ENCODE peak calls at places on chromosomes 3 and 15, in seven cellular contexts. H is A549; T is body of pancreas; X is pancreas; Z is psoas muscle; J is CD8-positive, alpha-beta T cell; O is PC-9. I is an unnamed sample.

GRCh38 chr3:181521831-181522230 is 189.9 kb upstream of the SOX2 start:
- DNase-seq in H (no peak), T (no peak), X (no peak), Z (no peak), J (no peak), O (no peak), I (no peak)

GRCh38 chr3:71724584-71725278 is 471 bp downstream of the EIF4E3 start:
- DNase-seq in H (peak), T (peak), X (peak), Z (peak), J (peak), O (peak), I (no peak)

GRCh38 chr15:80695099-80695910 is at the start of gene ABHD17C:
- DNase-seq in H (peak), T (peak), X (peak), Z (peak), J (peak), O (peak), I (no peak)

GRCh38 chr3:14440531-14441239 is 38.3 kb downstream of the SLC6A6 start:
- DNase-seq in H (no peak), T (no peak), X (no peak), Z (no peak), J (no peak), O (peak), I (no peak)

GRCh38 chr3:123741058-123741511 is 143.0 kb downstream of the MYLK start:
- DNase-seq in H (no peak), T (no peak), X (no peak), Z (no peak), J (no peak), O (no peak), I (no peak)

GRCh38 chr3:83928391-83928790 is 1030.4 kb upstream of the CADM2 start:
- DNase-seq in H (no peak), T (no peak), X (no peak), Z (no peak), J (no peak), O (no peak), I (peak)

GRCh38 chr3:106339551-106339950 is 470.7 kb upstream of the CBLB start:
- DNase-seq in H (no peak), T (no peak), X (no peak), Z (no peak), J (no peak), O (no peak), I (no peak)

GRCh38 chr3:19994796-19995195 is 17.3 kb downstream of the PP2D1 start:
- DNase-seq in H (no peak), T (no peak), X (no peak), Z (no peak), J (no peak), O (no peak), I (no peak)

GRCh38 chr15:47718474-47719440 is 1.5 kb downstream of the SEMA6D start:
- DNase-seq in H (no peak), T (peak), X (no peak), Z (peak), J (no peak), O (no peak), I (no peak)

GRCh38 chr15:52020253-52021085 is 1.4 kb downstream of the MAPK6 start:
- DNase-seq in H (no peak), T (no peak), X (peak), Z (no peak), J (no peak), O (peak), I (peak)

GRCh38 chr3:54876694-54877093 is 51.2 kb downstream of the LRTM1 start:
- DNase-seq in H (no peak), T (no peak), X (no peak), Z (no peak), J (no peak), O (no peak), I (no peak)

GRCh38 chr3:64915778-64916177 is 228.0 kb upstream of the ADAMTS9 start:
- DNase-seq in H (no peak), T (no peak), X (no peak), Z (no peak), J (no peak), O (no peak), I (no peak)

GRCh38 chr3:15387171-15387581 is 40.2 kb downstream of the METTL6 start:
- DNase-seq in H (no peak), T (no peak), X (no peak), Z (no peak), J (no peak), O (peak), I (no peak)

GRCh38 chr15:78006567-78007205 is 70.8 kb downstream of the TBC1D2B start:
- DNase-seq in H (no peak), T (peak), X (peak), Z (peak), J (no peak), O (no peak), I (peak)

GRCh38 chr15:29135266-29135665 is 134.4 kb downstream of the NSMCE3 start:
- DNase-seq in H (no peak), T (no peak), X (no peak), Z (no peak), J (no peak), O (no peak), I (no peak)

GRCh38 chr3:51686512-51687215 is 15.6 kb downstream of the TEX264 start:
- DNase-seq in H (no peak), T (peak), X (no peak), Z (peak), J (peak), O (no peak), I (no peak)

GRCh38 chr3:39447637-39448483 is 19.6 kb upstream of the MOBP start:
- DNase-seq in H (peak), T (peak), X (peak), Z (no peak), J (peak), O (peak), I (peak)

GRCh38 chr3:195094211-195094921 is 176.6 kb downstream of the XXYLT1 start:
- DNase-seq in H (no peak), T (no peak), X (no peak), Z (peak), J (no peak), O (no peak), I (no peak)

GRCh38 chr3:143121240-143122088 is 1.9 kb downstream of the CHST2 start:
- DNase-seq in H (peak), T (peak), X (peak), Z (peak), J (peak), O (no peak), I (no peak)

GRCh38 chr3:185455860-185456259 is 43.0 kb downstream of the TMEM41A start:
- DNase-seq in H (no peak), T (no peak), X (no peak), Z (no peak), J (no peak), O (no peak), I (no peak)

GRCh38 chr15:27358751-27359434 is 387.9 kb downstream of the GABRG3 start:
- DNase-seq in H (no peak), T (peak), X (no peak), Z (no peak), J (no peak), O (peak), I (no peak)

GRCh38 chr15:27509014-27509413 is 538.0 kb downstream of the GABRG3 start:
- DNase-seq in H (no peak), T (no peak), X (no peak), Z (no peak), J (no peak), O (no peak), I (no peak)

GRCh38 chr3:13484861-13485590 is 4.9 kb downstream of the HDAC11 start:
- DNase-seq in H (no peak), T (peak), X (peak), Z (peak), J (no peak), O (peak), I (peak)

GRCh38 chr3:13525827-13526625 is 22.9 kb upstream of the FBLN2 start:
- DNase-seq in H (no peak), T (no peak), X (no peak), Z (peak), J (no peak), O (no peak), I (no peak)

GRCh38 chr15:77866186-77866585 is 211.3 kb downstream of the TBC1D2B start:
- DNase-seq in H (no peak), T (no peak), X (no peak), Z (peak), J (no peak), O (no peak), I (no peak)

GRCh38 chr3:52777959-52778805 is 783 bp downstream of the ITIH1 start:
- DNase-seq in H (no peak), T (no peak), X (no peak), Z (no peak), J (no peak), O (no peak), I (no peak)

GRCh38 chr15:86751116-86751515 is 671.4 kb downstream of the AGBL1 start:
- DNase-seq in H (no peak), T (no peak), X (no peak), Z (no peak), J (no peak), O (no peak), I (no peak)

GRCh38 chr15:80777137-80777536 is 2.0 kb upstream of the CEMIP start:
- DNase-seq in H (no peak), T (no peak), X (no peak), Z (no peak), J (no peak), O (peak), I (no peak)

GRCh38 chr3:40190056-40190455 is 119.5 kb upstream of the EIF1B start:
- DNase-seq in H (no peak), T (no peak), X (no peak), Z (no peak), J (no peak), O (no peak), I (no peak)

GRCh38 chr3:191329654-191330308 is 545 bp downstream of the UTS2B start:
- DNase-seq in H (no peak), T (peak), X (peak), Z (peak), J (no peak), O (peak), I (no peak)

GRCh38 chr3:148366743-148367410 is 330.8 kb upstream of the AGTR1 start:
- DNase-seq in H (peak), T (no peak), X (no peak), Z (no peak), J (no peak), O (no peak), I (no peak)

GRCh38 chr3:151169700-151170224 is 33.3 kb downstream of the GPR171 start:
- DNase-seq in H (no peak), T (peak), X (peak), Z (peak), J (no peak), O (no peak), I (no peak)

GRCh38 chr3:51941447-51941797 is 282 bp downstream of the RRP9 start:
- DNase-seq in H (no peak), T (no peak), X (no peak), Z (no peak), J (no peak), O (no peak), I (no peak)

GRCh38 chr3:18645603-18646002 is 220.5 kb upstream of the SATB1 start:
- DNase-seq in H (no peak), T (no peak), X (no peak), Z (no peak), J (no peak), O (no peak), I (no peak)

GRCh38 chr3:24196526-24196925 is 251.4 kb downstream of the NR1D2 start:
- DNase-seq in H (no peak), T (no peak), X (no peak), Z (no peak), J (no peak), O (no peak), I (no peak)

GRCh38 chr15:63198752-63199250 is 9.4 kb downstream of the RAB8B start:
- DNase-seq in H (no peak), T (no peak), X (no peak), Z (no peak), J (no peak), O (no peak), I (no peak)

GRCh38 chr3:78322780-78323179 is 1282.9 kb downstream of the ROBO2 start:
- DNase-seq in H (no peak), T (no peak), X (no peak), Z (no peak), J (no peak), O (no peak), I (no peak)

GRCh38 chr3:184737641-184738518 is 26.0 kb upstream of the MAGEF1 start:
- DNase-seq in H (no peak), T (no peak), X (no peak), Z (no peak), J (no peak), O (peak), I (no peak)

GRCh38 chr3:66889758-66890576 is 108.1 kb upstream of the KBTBD8 start:
- DNase-seq in H (no peak), T (no peak), X (no peak), Z (no peak), J (no peak), O (no peak), I (no peak)
- TF ChIP-seq CTCF in H (no peak), T (no peak), X (no peak), Z (no peak), J (no peak), O (no peak), I (no peak)

GRCh38 chr15:37135225-37135624 is 34.9 kb upstream of the MEIS2 start:
- DNase-seq in H (no peak), T (no peak), X (no peak), Z (no peak), J (no peak), O (no peak), I (no peak)

GRCh38 chr15:37132826-37133417 is 32.6 kb upstream of the MEIS2 start:
- DNase-seq in H (no peak), T (no peak), X (no peak), Z (no peak), J (no peak), O (no peak), I (no peak)

GRCh38 chr15:37134699-37135131 is 34.4 kb upstream of the MEIS2 start:
- DNase-seq in H (peak), T (peak), X (no peak), Z (no peak), J (no peak), O (no peak), I (no peak)

GRCh38 chr15:37134244-37134643 is 33.9 kb upstream of the MEIS2 start:
- DNase-seq in H (no peak), T (no peak), X (no peak), Z (no peak), J (no peak), O (no peak), I (no peak)

DNA sequence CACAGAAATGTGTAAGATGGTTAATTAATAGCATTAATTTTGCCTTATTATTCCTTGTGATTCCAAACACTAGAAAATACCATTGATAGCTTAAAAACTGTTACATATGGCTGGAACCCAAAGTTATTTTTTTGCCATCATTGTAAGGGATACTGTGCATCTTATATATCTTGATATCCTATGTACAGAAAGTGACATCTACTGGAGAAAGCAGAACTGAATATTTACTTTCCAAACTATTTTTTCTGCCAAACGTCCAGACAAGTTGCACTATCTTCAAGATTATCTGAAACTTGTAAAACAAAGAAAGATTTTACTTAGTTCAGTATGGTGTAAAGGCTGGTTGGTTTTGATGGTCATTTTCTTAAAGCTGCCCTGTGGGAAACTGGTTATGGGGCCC is 33.3 kb upstream of the MEIS2 start:
- DNase-seq in H (no peak), T (no peak), X (no peak), Z (no peak), J (no peak), O (no peak), I (peak)
- TF ChIP-seq CTCF in H (peak), T (peak), X (no peak), Z (no peak), J (no peak), O (peak), I (peak)

GRCh38 chr3:46613313-46614005 is 1.1 kb downstream of the FAM240A start:
- DNase-seq in H (no peak), T (no peak), X (no peak), Z (no peak), J (no peak), O (no peak), I (no peak)

GRCh38 chr3:46609944-46610722 is 2.2 kb upstream of the FAM240A start:
- DNase-seq in H (no peak), T (no peak), X (no peak), Z (no peak), J (no peak), O (no peak), I (no peak)

GRCh38 chr3:46609074-46609735 is 3.1 kb upstream of the FAM240A start:
- DNase-seq in H (no peak), T (no peak), X (no peak), Z (peak), J (no peak), O (no peak), I (no peak)

GRCh38 chr3:46615050-46615449 is 2.7 kb downstream of the FAM240A start:
- DNase-seq in H (no peak), T (no peak), X (no peak), Z (no peak), J (no peak), O (no peak), I (no peak)

GRCh38 chr3:46612324-46612723 is at the start of gene FAM240A:
- DNase-seq in H (no peak), T (peak), X (no peak), Z (peak), J (no peak), O (no peak), I (no peak)
- TF ChIP-seq CTCF in H (no peak), T (no peak), X (no peak), Z (no peak), J (no peak), O (no peak), I (no peak)

DNA sequence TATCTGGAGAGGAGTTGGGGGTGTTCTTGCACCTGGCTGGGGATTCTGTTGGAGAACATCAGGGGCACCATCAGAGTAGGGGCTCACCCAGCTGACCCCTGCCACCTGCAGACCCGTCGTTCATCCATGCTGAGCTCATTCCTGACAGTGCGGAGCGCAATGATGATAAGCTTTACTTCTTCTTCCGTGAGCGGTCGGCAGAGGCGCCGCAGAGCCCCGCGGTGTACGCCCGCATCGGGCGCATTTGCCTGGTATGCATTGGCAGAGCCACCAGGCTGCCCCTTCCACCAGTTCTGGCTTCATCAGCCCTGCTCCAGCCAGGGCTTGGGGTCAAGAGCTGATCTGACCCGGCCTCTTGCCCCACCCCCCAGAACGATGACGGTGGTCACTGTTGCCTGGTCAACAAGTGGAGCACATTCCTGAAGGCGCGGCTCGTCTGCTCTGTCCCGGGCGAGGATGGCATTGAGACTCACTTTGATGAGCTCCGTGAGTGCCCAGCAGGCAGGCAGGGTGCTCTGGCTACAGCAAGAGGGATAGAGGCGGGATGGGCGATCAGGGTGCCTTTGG is 8.8 kb upstream of the GNAT1 start:
- DNase-seq in H (no peak), T (no peak), X (no peak), Z (no peak), J (no peak), O (peak), I (no peak)
- TF ChIP-seq CTCF in H (no peak), T (no peak), X (no peak), Z (no peak), J (no peak), O (no peak), I (no peak)

DNA sequence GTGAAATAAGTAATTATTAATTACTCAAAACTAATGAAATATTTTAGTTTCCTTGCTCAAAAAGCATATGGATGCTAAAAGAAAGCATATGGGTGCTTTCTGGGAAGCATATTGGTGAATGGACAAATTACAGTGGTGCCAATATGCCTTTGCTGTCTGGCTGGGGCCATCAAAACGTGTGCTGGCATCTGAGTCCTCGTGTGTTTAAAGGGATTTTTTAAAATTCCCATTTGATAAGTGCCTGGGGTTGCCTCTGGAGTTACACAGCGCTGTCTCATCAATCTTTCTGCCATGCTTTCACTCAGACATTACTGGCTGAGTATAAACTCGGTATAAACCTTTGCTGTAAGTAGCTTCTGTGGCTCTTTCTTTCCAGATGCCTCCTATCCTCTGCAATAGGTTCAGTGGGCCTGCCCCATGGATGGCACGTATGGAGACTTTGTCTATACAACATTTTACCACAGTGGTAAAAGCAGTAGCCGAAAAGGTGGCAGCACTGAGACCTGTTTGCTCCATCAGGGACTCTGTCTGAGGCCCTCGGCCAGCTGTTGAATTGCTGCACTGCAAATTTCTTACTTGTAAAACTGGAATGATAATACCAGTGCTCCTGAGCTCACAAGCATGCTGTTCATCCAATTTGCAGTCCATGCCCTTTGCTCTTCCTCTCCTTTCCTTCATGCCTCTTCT is 195.5 kb downstream of the LPP start:
- DNase-seq in H (no peak), T (peak), X (no peak), Z (no peak), J (no peak), O (no peak), I (no peak)
- TF ChIP-seq CTCF in H (no peak), T (no peak), X (no peak), Z (no peak), J (no peak), O (no peak), I (peak)

I was measured in LNCaP clone FGC.